ENCODE peak calls at places on chromosomes 11 and 22, in five cellular contexts. One of them, this sample, is unnamed.

GRCh38 chr11:128052912-128053641 is 534.3 kb downstream of the ETS1 start:
- DNase-seq in left ventricle myocardium inferior: no peak
- DNase-seq in activated naive CD8-positive, alpha-beta T cell treated with anti-CD3 and anti-CD28 coated beads for 36 hours: no peak
- DNase-seq in lower leg skin: no peak
- DNase-seq in fibroblast of the conjunctiva: peak
- DNase-seq in this sample: no peak

GRCh38 chr22:45481661-45482060 is 21.0 kb upstream of the FBLN1 start:
- DNase-seq in left ventricle myocardium inferior: no peak
- DNase-seq in activated naive CD8-positive, alpha-beta T cell treated with anti-CD3 and anti-CD28 coated beads for 36 hours: no peak
- DNase-seq in lower leg skin: no peak
- DNase-seq in fibroblast of the conjunctiva: no peak
- DNase-seq in this sample: no peak

GRCh38 chr11:102920118-102920684 is 35.3 kb downstream of the MMP13 start:
- DNase-seq in lower leg skin: no peak
- DNase-seq in activated naive CD8-positive, alpha-beta T cell treated with anti-CD3 and anti-CD28 coated beads for 36 hours: no peak
- DNase-seq in left ventricle myocardium inferior: no peak
- DNase-seq in fibroblast of the conjunctiva: no peak
- DNase-seq in this sample: no peak

GRCh38 chr11:67651976-67652895 is 1.7 kb upstream of the ACY3 start:
- DNase-seq in lower leg skin: no peak
- DNase-seq in activated naive CD8-positive, alpha-beta T cell treated with anti-CD3 and anti-CD28 coated beads for 36 hours: no peak
- DNase-seq in fibroblast of the conjunctiva: no peak
- DNase-seq in left ventricle myocardium inferior: no peak
- DNase-seq in this sample: no peak

GRCh38 chr11:122108192-122108799 is 7.7 kb downstream of the BLID start:
- DNase-seq in activated naive CD8-positive, alpha-beta T cell treated with anti-CD3 and anti-CD28 coated beads for 36 hours: no peak
- DNase-seq in fibroblast of the conjunctiva: no peak
- DNase-seq in lower leg skin: no peak
- DNase-seq in left ventricle myocardium inferior: no peak
- DNase-seq in this sample: no peak

GRCh38 chr11:72012091-72012630 is 13.5 kb downstream of the IL18BP start:
- DNase-seq in left ventricle myocardium inferior: no peak
- DNase-seq in fibroblast of the conjunctiva: no peak
- DNase-seq in lower leg skin: no peak
- DNase-seq in activated naive CD8-positive, alpha-beta T cell treated with anti-CD3 and anti-CD28 coated beads for 36 hours: no peak
- DNase-seq in this sample: no peak

GRCh38 chr11:46916669-46917108 is 1.7 kb downstream of the LRP4 start:
- DNase-seq in activated naive CD8-positive, alpha-beta T cell treated with anti-CD3 and anti-CD28 coated beads for 36 hours: peak
- DNase-seq in fibroblast of the conjunctiva: peak
- DNase-seq in lower leg skin: no peak
- DNase-seq in left ventricle myocardium inferior: peak
- DNase-seq in this sample: peak

GRCh38 chr11:128802358-128802981 is 64.6 kb downstream of the KCNJ1 start:
- DNase-seq in activated naive CD8-positive, alpha-beta T cell treated with anti-CD3 and anti-CD28 coated beads for 36 hours: no peak
- DNase-seq in left ventricle myocardium inferior: no peak
- DNase-seq in fibroblast of the conjunctiva: no peak
- DNase-seq in lower leg skin: no peak
- DNase-seq in this sample: no peak

GRCh38 chr22:41524809-41525449 is 19.3 kb downstream of the POLR3H start:
- DNase-seq in left ventricle myocardium inferior: no peak
- DNase-seq in fibroblast of the conjunctiva: no peak
- DNase-seq in activated naive CD8-positive, alpha-beta T cell treated with anti-CD3 and anti-CD28 coated beads for 36 hours: peak
- DNase-seq in lower leg skin: no peak
- DNase-seq in this sample: no peak

GRCh38 chr11:64809781-64810241 is 540 bp downstream of the MEN1 start:
- DNase-seq in left ventricle myocardium inferior: no peak
- DNase-seq in fibroblast of the conjunctiva: no peak
- DNase-seq in lower leg skin: no peak
- DNase-seq in activated naive CD8-positive, alpha-beta T cell treated with anti-CD3 and anti-CD28 coated beads for 36 hours: peak
- DNase-seq in this sample: no peak

This sample was measured in gastrocnemius medialis.